ENCODE peak calls at places on chromosome 11, in five cellular contexts. One of them, this sample, is unnamed.

GRCh38 chr11:58933661-58934060 is 5.6 kb upstream of the GLYATL1 start:
- DNase-seq in NCI-H1417: no peak
- DNase-seq in GM04504: no peak
- DNase-seq in NCI-H2029: no peak
- DNase-seq in kidney epithelial cell: no peak
- DNase-seq in this sample: no peak

GRCh38 chr11:1864216-1864615 is 11.3 kb downstream of the LSP1 start:
- DNase-seq in NCI-H1417: no peak
- DNase-seq in GM04504: no peak
- DNase-seq in NCI-H2029: no peak
- DNase-seq in kidney epithelial cell: no peak
- DNase-seq in this sample: no peak

GRCh38 chr11:27720277-27720830 is 20.1 kb upstream of the BDNF start:
- DNase-seq in NCI-H1417: peak
- DNase-seq in GM04504: no peak
- DNase-seq in NCI-H2029: no peak
- DNase-seq in kidney epithelial cell: no peak
- DNase-seq in this sample: no peak

GRCh38 chr11:64150481-64151239 is 15.3 kb downstream of the MACROD1 start:
- DNase-seq in NCI-H1417: peak
- DNase-seq in GM04504: no peak
- DNase-seq in NCI-H2029: peak
- DNase-seq in kidney epithelial cell: no peak
- DNase-seq in this sample: peak

GRCh38 chr11:2088746-2089535 is 50.2 kb downstream of the IGF2 start:
- DNase-seq in NCI-H1417: no peak
- DNase-seq in GM04504: no peak
- DNase-seq in NCI-H2029: no peak
- DNase-seq in kidney epithelial cell: no peak
- DNase-seq in this sample: no peak

GRCh38 chr11:71563401-71563800 is 2.0 kb upstream of the KRTAP5-10 start:
- DNase-seq in NCI-H1417: peak
- DNase-seq in GM04504: peak
- DNase-seq in NCI-H2029: no peak
- DNase-seq in kidney epithelial cell: no peak
- DNase-seq in this sample: no peak

GRCh38 chr11:119091083-119091650 is 6.5 kb downstream of the HMBS start:
- DNase-seq in NCI-H1417: peak
- DNase-seq in GM04504: no peak
- DNase-seq in NCI-H2029: no peak
- DNase-seq in kidney epithelial cell: no peak
- DNase-seq in this sample: no peak

GRCh38 chr11:72238040-72238450 is 5.9 kb downstream of the PHOX2A start:
- DNase-seq in NCI-H1417: peak
- DNase-seq in GM04504: peak
- DNase-seq in NCI-H2029: peak
- DNase-seq in kidney epithelial cell: no peak
- DNase-seq in this sample: peak

GRCh38 chr11:64787526-64788320 is 9.4 kb upstream of the SF1 start:
- DNase-seq in NCI-H1417: peak
- DNase-seq in GM04504: no peak
- DNase-seq in NCI-H2029: no peak
- DNase-seq in kidney epithelial cell: no peak
- DNase-seq in this sample: no peak

GRCh38 chr11:14519692-14520085 is 497 bp downstream of the PSMA1 start:
- DNase-seq in NCI-H1417: no peak
- DNase-seq in GM04504: no peak
- DNase-seq in NCI-H2029: no peak
- DNase-seq in kidney epithelial cell: no peak
- DNase-seq in this sample: no peak